ENCODE peak calls at places on chromosomes 3 and 15, in seven cellular contexts. One of them, this sample, is unnamed.

GRCh38 chr3:73255609-73256029 is 194.2 kb downstream of the EBLN2 start:
- DNase-seq in CD4-positive, CD25-positive, alpha-beta regulatory T cell: no peak
- DNase-seq in Daoy: peak
- DNase-seq in myocyte: peak
- DNase-seq in gastrocnemius medialis: no peak
- DNase-seq in ovary: peak
- DNase-seq in HFF-Myc: peak
- DNase-seq in this sample: peak

GRCh38 chr3:66406841-66407240 is 94.0 kb downstream of the LRIG1 start:
- DNase-seq in CD4-positive, CD25-positive, alpha-beta regulatory T cell: no peak
- DNase-seq in Daoy: no peak
- DNase-seq in myocyte: no peak
- DNase-seq in gastrocnemius medialis: no peak
- DNase-seq in ovary: no peak
- DNase-seq in HFF-Myc: no peak
- DNase-seq in this sample: no peak

GRCh38 chr3:88896026-88896425 is 211.4 kb upstream of the EPHA3 start:
- DNase-seq in CD4-positive, CD25-positive, alpha-beta regulatory T cell: no peak
- DNase-seq in Daoy: no peak
- DNase-seq in myocyte: no peak
- DNase-seq in gastrocnemius medialis: no peak
- DNase-seq in ovary: no peak
- DNase-seq in HFF-Myc: no peak
- DNase-seq in this sample: no peak

GRCh38 chr3:42179110-42179725 is 86.8 kb downstream of the CCK start:
- DNase-seq in CD4-positive, CD25-positive, alpha-beta regulatory T cell: no peak
- DNase-seq in Daoy: peak
- DNase-seq in myocyte: peak
- DNase-seq in gastrocnemius medialis: peak
- DNase-seq in ovary: no peak
- DNase-seq in HFF-Myc: peak
- DNase-seq in this sample: peak

GRCh38 chr3:111762535-111762934 is 96.5 kb upstream of the PHLDB2 start:
- DNase-seq in CD4-positive, CD25-positive, alpha-beta regulatory T cell: no peak
- DNase-seq in Daoy: peak
- DNase-seq in myocyte: peak
- DNase-seq in gastrocnemius medialis: no peak
- DNase-seq in ovary: no peak
- DNase-seq in HFF-Myc: no peak
- DNase-seq in this sample: no peak

GRCh38 chr15:67521770-67522568 is 1.0 kb downstream of the C15orf61 start:
- DNase-seq in CD4-positive, CD25-positive, alpha-beta regulatory T cell: peak
- DNase-seq in Daoy: no peak
- DNase-seq in myocyte: peak
- DNase-seq in gastrocnemius medialis: no peak
- DNase-seq in ovary: no peak
- DNase-seq in HFF-Myc: peak
- DNase-seq in this sample: no peak

GRCh38 chr3:179318876-179319275 is 4.0 kb upstream of the ZNF639 start:
- DNase-seq in CD4-positive, CD25-positive, alpha-beta regulatory T cell: no peak
- DNase-seq in Daoy: no peak
- DNase-seq in myocyte: no peak
- DNase-seq in gastrocnemius medialis: no peak
- DNase-seq in ovary: no peak
- DNase-seq in HFF-Myc: no peak
- DNase-seq in this sample: no peak

GRCh38 chr15:27479232-27480140 is 508.5 kb downstream of the GABRG3 start:
- DNase-seq in CD4-positive, CD25-positive, alpha-beta regulatory T cell: no peak
- DNase-seq in Daoy: no peak
- DNase-seq in myocyte: no peak
- DNase-seq in gastrocnemius medialis: no peak
- DNase-seq in ovary: no peak
- DNase-seq in HFF-Myc: no peak
- DNase-seq in this sample: no peak

GRCh38 chr3:100080573-100080972 is 33.7 kb downstream of the FILIP1L start:
- DNase-seq in CD4-positive, CD25-positive, alpha-beta regulatory T cell: no peak
- DNase-seq in Daoy: no peak
- DNase-seq in myocyte: no peak
- DNase-seq in gastrocnemius medialis: no peak
- DNase-seq in ovary: no peak
- DNase-seq in HFF-Myc: no peak
- DNase-seq in this sample: no peak

GRCh38 chr3:120284702-120285507 is at the start of gene GPR156:
- DNase-seq in CD4-positive, CD25-positive, alpha-beta regulatory T cell: no peak
- DNase-seq in Daoy: peak
- DNase-seq in myocyte: peak
- DNase-seq in gastrocnemius medialis: no peak
- DNase-seq in ovary: peak
- DNase-seq in HFF-Myc: no peak
- DNase-seq in this sample: no peak

GRCh38 chr3:148235566-148235965 is 462.1 kb upstream of the AGTR1 start:
- DNase-seq in CD4-positive, CD25-positive, alpha-beta regulatory T cell: no peak
- DNase-seq in Daoy: no peak
- DNase-seq in myocyte: no peak
- DNase-seq in gastrocnemius medialis: no peak
- DNase-seq in ovary: no peak
- DNase-seq in HFF-Myc: no peak
- DNase-seq in this sample: no peak

GRCh38 chr3:172859035-172859434 is 108.5 kb downstream of the ECT2 start:
- DNase-seq in CD4-positive, CD25-positive, alpha-beta regulatory T cell: no peak
- DNase-seq in Daoy: peak
- DNase-seq in myocyte: no peak
- DNase-seq in gastrocnemius medialis: no peak
- DNase-seq in ovary: no peak
- DNase-seq in HFF-Myc: no peak
- DNase-seq in this sample: no peak

GRCh38 chr15:97234841-97235240 is 725.7 kb upstream of the ARRDC4 start:
- DNase-seq in CD4-positive, CD25-positive, alpha-beta regulatory T cell: no peak
- DNase-seq in Daoy: no peak
- DNase-seq in myocyte: no peak
- DNase-seq in gastrocnemius medialis: no peak
- DNase-seq in ovary: no peak
- DNase-seq in HFF-Myc: no peak
- DNase-seq in this sample: no peak

GRCh38 chr15:39195988-39196486 is 384.8 kb upstream of the THBS1 start:
- DNase-seq in CD4-positive, CD25-positive, alpha-beta regulatory T cell: no peak
- DNase-seq in Daoy: peak
- DNase-seq in myocyte: peak
- DNase-seq in gastrocnemius medialis: no peak
- DNase-seq in ovary: no peak
- DNase-seq in HFF-Myc: peak
- DNase-seq in this sample: no peak

GRCh38 chr3:123151251-123151705 is 50.5 kb upstream of the SEC22A start:
- DNase-seq in CD4-positive, CD25-positive, alpha-beta regulatory T cell: no peak
- DNase-seq in Daoy: no peak
- DNase-seq in myocyte: no peak
- DNase-seq in gastrocnemius medialis: no peak
- DNase-seq in ovary: no peak
- DNase-seq in HFF-Myc: no peak
- DNase-seq in this sample: no peak

GRCh38 chr3:39105687-39106063 is 1.8 kb downstream of the GORASP1 start:
- DNase-seq in CD4-positive, CD25-positive, alpha-beta regulatory T cell: no peak
- DNase-seq in Daoy: no peak
- DNase-seq in myocyte: no peak
- DNase-seq in gastrocnemius medialis: no peak
- DNase-seq in ovary: no peak
- DNase-seq in HFF-Myc: no peak
- DNase-seq in this sample: no peak

GRCh38 chr15:25134546-25134945 is 179.8 kb downstream of the SNRPN start:
- DNase-seq in CD4-positive, CD25-positive, alpha-beta regulatory T cell: no peak
- DNase-seq in Daoy: no peak
- DNase-seq in myocyte: no peak
- DNase-seq in gastrocnemius medialis: no peak
- DNase-seq in ovary: no peak
- DNase-seq in HFF-Myc: no peak
- DNase-seq in this sample: no peak

GRCh38 chr3:55159711-55160110 is 231.9 kb upstream of the LRTM1 start:
- DNase-seq in CD4-positive, CD25-positive, alpha-beta regulatory T cell: no peak
- DNase-seq in Daoy: no peak
- DNase-seq in myocyte: peak
- DNase-seq in gastrocnemius medialis: no peak
- DNase-seq in ovary: no peak
- DNase-seq in HFF-Myc: no peak
- DNase-seq in this sample: no peak

GRCh38 chr3:45109736-45110135 is 36.4 kb downstream of the CDCP1 start:
- DNase-seq in CD4-positive, CD25-positive, alpha-beta regulatory T cell: no peak
- DNase-seq in Daoy: no peak
- DNase-seq in myocyte: no peak
- DNase-seq in gastrocnemius medialis: no peak
- DNase-seq in ovary: no peak
- DNase-seq in HFF-Myc: no peak
- DNase-seq in this sample: no peak

GRCh38 chr3:168865022-168865551 is 769.4 kb upstream of the GOLIM4 start:
- DNase-seq in CD4-positive, CD25-positive, alpha-beta regulatory T cell: no peak
- DNase-seq in Daoy: peak
- DNase-seq in myocyte: peak
- DNase-seq in gastrocnemius medialis: no peak
- DNase-seq in ovary: no peak
- DNase-seq in HFF-Myc: peak
- DNase-seq in this sample: no peak

GRCh38 chr3:125166581-125166980 is 46.0 kb downstream of the SLC12A8 start:
- DNase-seq in CD4-positive, CD25-positive, alpha-beta regulatory T cell: no peak
- DNase-seq in Daoy: no peak
- DNase-seq in myocyte: no peak
- DNase-seq in gastrocnemius medialis: no peak
- DNase-seq in ovary: no peak
- DNase-seq in HFF-Myc: no peak
- DNase-seq in this sample: no peak

GRCh38 chr15:60179786-60180391 is 175.8 kb downstream of the FOXB1 start:
- DNase-seq in CD4-positive, CD25-positive, alpha-beta regulatory T cell: peak
- DNase-seq in Daoy: peak
- DNase-seq in myocyte: peak
- DNase-seq in gastrocnemius medialis: no peak
- DNase-seq in ovary: no peak
- DNase-seq in HFF-Myc: peak
- DNase-seq in this sample: no peak

GRCh38 chr3:79358327-79358726 is 409.5 kb downstream of the ROBO1 start:
- DNase-seq in CD4-positive, CD25-positive, alpha-beta regulatory T cell: no peak
- DNase-seq in Daoy: no peak
- DNase-seq in myocyte: no peak
- DNase-seq in gastrocnemius medialis: no peak
- DNase-seq in ovary: no peak
- DNase-seq in HFF-Myc: no peak
- DNase-seq in this sample: no peak

GRCh38 chr15:69253156-69253555 is 45.6 kb upstream of the PAQR5 start:
- DNase-seq in CD4-positive, CD25-positive, alpha-beta regulatory T cell: no peak
- DNase-seq in Daoy: peak
- DNase-seq in myocyte: peak
- DNase-seq in gastrocnemius medialis: no peak
- DNase-seq in ovary: no peak
- DNase-seq in HFF-Myc: peak
- DNase-seq in this sample: peak

GRCh38 chr15:74489518-74490338 is 28.8 kb upstream of the UBL7 start:
- DNase-seq in CD4-positive, CD25-positive, alpha-beta regulatory T cell: peak
- DNase-seq in Daoy: peak
- DNase-seq in myocyte: peak
- DNase-seq in gastrocnemius medialis: peak
- DNase-seq in ovary: peak
- DNase-seq in HFF-Myc: peak
- DNase-seq in this sample: no peak

GRCh38 chr3:148184798-148185197 is 512.9 kb upstream of the AGTR1 start:
- DNase-seq in CD4-positive, CD25-positive, alpha-beta regulatory T cell: no peak
- DNase-seq in Daoy: no peak
- DNase-seq in myocyte: no peak
- DNase-seq in gastrocnemius medialis: no peak
- DNase-seq in ovary: no peak
- DNase-seq in HFF-Myc: no peak
- DNase-seq in this sample: no peak

GRCh38 chr3:192467230-192468186 is 259.8 kb downstream of the FGF12 start:
- DNase-seq in CD4-positive, CD25-positive, alpha-beta regulatory T cell: peak
- DNase-seq in Daoy: peak
- DNase-seq in myocyte: peak
- DNase-seq in gastrocnemius medialis: peak
- DNase-seq in ovary: peak
- DNase-seq in HFF-Myc: no peak
- DNase-seq in this sample: peak

GRCh38 chr15:62896380-62896866 is 146.1 kb upstream of the TPM1 start:
- DNase-seq in CD4-positive, CD25-positive, alpha-beta regulatory T cell: no peak
- DNase-seq in Daoy: peak
- DNase-seq in myocyte: peak
- DNase-seq in gastrocnemius medialis: no peak
- DNase-seq in ovary: no peak
- DNase-seq in HFF-Myc: no peak
- DNase-seq in this sample: no peak

GRCh38 chr3:105862217-105862616 is 6.6 kb downstream of the CBLB start:
- DNase-seq in CD4-positive, CD25-positive, alpha-beta regulatory T cell: no peak
- DNase-seq in Daoy: no peak
- DNase-seq in myocyte: no peak
- DNase-seq in gastrocnemius medialis: no peak
- DNase-seq in ovary: no peak
- DNase-seq in HFF-Myc: no peak
- DNase-seq in this sample: no peak

GRCh38 chr3:14428087-14429067 is 26.0 kb downstream of the SLC6A6 start:
- DNase-seq in CD4-positive, CD25-positive, alpha-beta regulatory T cell: no peak
- DNase-seq in Daoy: peak
- DNase-seq in myocyte: peak
- DNase-seq in gastrocnemius medialis: peak
- DNase-seq in ovary: no peak
- DNase-seq in HFF-Myc: no peak
- DNase-seq in this sample: no peak

GRCh38 chr3:69082805-69083204 is 1.9 kb upstream of the ARL6IP5 start:
- DNase-seq in CD4-positive, CD25-positive, alpha-beta regulatory T cell: peak
- DNase-seq in Daoy: peak
- DNase-seq in myocyte: peak
- DNase-seq in gastrocnemius medialis: no peak
- DNase-seq in ovary: no peak
- DNase-seq in HFF-Myc: no peak
- DNase-seq in this sample: peak

GRCh38 chr3:72303926-72304325 is 519.0 kb upstream of the PROK2 start:
- DNase-seq in CD4-positive, CD25-positive, alpha-beta regulatory T cell: no peak
- DNase-seq in Daoy: peak
- DNase-seq in myocyte: no peak
- DNase-seq in gastrocnemius medialis: no peak
- DNase-seq in ovary: no peak
- DNase-seq in HFF-Myc: no peak
- DNase-seq in this sample: no peak

GRCh38 chr15:78365931-78366330 is 25.8 kb downstream of the CRABP1 start:
- DNase-seq in CD4-positive, CD25-positive, alpha-beta regulatory T cell: no peak
- DNase-seq in Daoy: peak
- DNase-seq in myocyte: no peak
- DNase-seq in gastrocnemius medialis: no peak
- DNase-seq in ovary: no peak
- DNase-seq in HFF-Myc: no peak
- DNase-seq in this sample: no peak

GRCh38 chr3:14152233-14152962 is 26.0 kb downstream of the XPC start:
- DNase-seq in CD4-positive, CD25-positive, alpha-beta regulatory T cell: peak
- DNase-seq in Daoy: no peak
- DNase-seq in myocyte: no peak
- DNase-seq in gastrocnemius medialis: no peak
- DNase-seq in ovary: no peak
- DNase-seq in HFF-Myc: no peak
- DNase-seq in this sample: no peak

GRCh38 chr3:43477600-43477999 is 144.2 kb downstream of the ANO10 start:
- DNase-seq in CD4-positive, CD25-positive, alpha-beta regulatory T cell: peak
- DNase-seq in Daoy: no peak
- DNase-seq in myocyte: no peak
- DNase-seq in gastrocnemius medialis: no peak
- DNase-seq in ovary: no peak
- DNase-seq in HFF-Myc: no peak
- DNase-seq in this sample: no peak

GRCh38 chr15:96064351-96064756 is 266.1 kb upstream of the NR2F2 start:
- DNase-seq in CD4-positive, CD25-positive, alpha-beta regulatory T cell: no peak
- DNase-seq in Daoy: no peak
- DNase-seq in myocyte: no peak
- DNase-seq in gastrocnemius medialis: no peak
- DNase-seq in ovary: no peak
- DNase-seq in HFF-Myc: peak
- DNase-seq in this sample: peak

GRCh38 chr3:50605901-50606326 is 5.7 kb downstream of the CISH start:
- DNase-seq in CD4-positive, CD25-positive, alpha-beta regulatory T cell: no peak
- DNase-seq in Daoy: no peak
- DNase-seq in myocyte: no peak
- DNase-seq in gastrocnemius medialis: peak
- DNase-seq in ovary: no peak
- DNase-seq in HFF-Myc: no peak
- DNase-seq in this sample: peak

This sample was measured in epithelial cell of proximal tubule.